ENCODE peak calls at places on chromosomes 2 and 18, in nine cellular contexts. I is hypothalamus, L is Daoy, U is breast epithelium, G is ELF-1, W is IMR-90, O is cerebellum, Y is cardiac muscle cell, Q is HTR-8/SVneo. C is an unnamed sample.

GRCh38 chr2:149164827-149165226 is 126.3 kb downstream of the LYPD6B start:
- DNase-seq in O (no peak), Q (no peak), L (no peak), G (no peak), W (no peak), I (no peak), Y (no peak), U (no peak), C (no peak)

GRCh38 chr18:22505136-22505535 is 87.4 kb upstream of the CTAGE1 start:
- DNase-seq in I (no peak), W (peak; percentile 32), U (no peak), G (no peak), O (no peak), Q (no peak), L (peak; percentile 27), Y (no peak), C (no peak)

GRCh38 chr18:10490401-10491289 is 35.2 kb upstream of the NAPG start:
- DNase-seq in W (no peak), Q (no peak), G (peak; percentile 57), Y (peak; percentile 39), I (no peak), O (no peak), U (no peak), L (peak; percentile 10), C (no peak)

GRCh38 chr2:222307138-222307756 is 8.4 kb upstream of the PAX3 start:
- DNase-seq in Q (no peak), G (peak; percentile 68), I (no peak), L (peak; percentile 57), U (no peak), O (no peak), Y (no peak), W (no peak), C (no peak)

GRCh38 chr2:239767016-239767905 is 257.9 kb downstream of the NDUFA10 start:
- DNase-seq in W (no peak), L (no peak), G (no peak), O (no peak), Y (no peak), I (no peak), Q (no peak), U (peak; percentile 31), C (no peak)

GRCh38 chr2:220279372-220279771 is 651.9 kb downstream of the SLC4A3 start:
- DNase-seq in Q (peak; percentile 48), Y (no peak), G (no peak), L (peak; percentile 79), U (no peak), I (no peak), O (no peak), W (peak; percentile 94), C (no peak)

GRCh38 chr2:236782938-236783337 is 213.3 kb downstream of the ACKR3 start:
- DNase-seq in O (no peak), I (no peak), Y (no peak), G (no peak), Q (no peak), L (no peak), W (peak; percentile 25), U (no peak), C (peak; percentile 58)

GRCh38 chr2:55107428-55107827 is 57.2 kb upstream of the RTN4 start:
- DNase-seq in O (no peak), W (no peak), Q (no peak), U (no peak), L (no peak), G (no peak), Y (peak; percentile 49), I (no peak), C (no peak)

GRCh38 chr2:69767034-69767433 is 25.1 kb downstream of the ANXA4 start:
- DNase-seq in U (no peak), O (no peak), G (no peak), I (no peak), L (no peak), Q (peak; percentile 15), Y (no peak), W (peak; percentile 92), C (no peak)

C was measured in retinal pigment epithelial cell.